ENCODE peak calls at places on chromosome 16, in four cellular contexts. One of them, this sample, is unnamed.

GRCh38 chr16:3808308-3809063 is 72.0 kb downstream of the CREBBP start:
- DNase-seq in brain microvascular endothelial cell: no peak
- DNase-seq in PC-3: no peak
- DNase-seq in cardiac fibroblast: no peak
- DNase-seq in this sample: no peak

GRCh38 chr16:57140866-57141668 is 44.8 kb downstream of the PSME3IP1 start:
- DNase-seq in brain microvascular endothelial cell: no peak
- DNase-seq in PC-3: no peak
- DNase-seq in cardiac fibroblast: no peak
- DNase-seq in this sample: no peak

GRCh38 chr16:11949527-11949926 is 7.7 kb upstream of the NPIPB2 start:
- DNase-seq in brain microvascular endothelial cell: peak; percentile 38
- DNase-seq in PC-3: peak; percentile 68
- DNase-seq in cardiac fibroblast: peak; percentile 45
- DNase-seq in this sample: peak; percentile 51

GRCh38 chr16:89863741-89864391 is 9.5 kb upstream of the TCF25 start:
- DNase-seq in brain microvascular endothelial cell: peak; percentile 49
- DNase-seq in PC-3: no peak
- DNase-seq in cardiac fibroblast: peak; percentile 79
- DNase-seq in this sample: peak; percentile 89

GRCh38 chr16:17068524-17068923 is 402.2 kb downstream of the XYLT1 start:
- DNase-seq in brain microvascular endothelial cell: no peak
- DNase-seq in PC-3: no peak
- DNase-seq in cardiac fibroblast: no peak
- DNase-seq in this sample: no peak

GRCh38 chr16:3959148-3959547 is 78.6 kb upstream of the CREBBP start:
- DNase-seq in brain microvascular endothelial cell: peak; percentile 77
- DNase-seq in PC-3: peak; percentile 26
- DNase-seq in cardiac fibroblast: peak; percentile 81
- DNase-seq in this sample: peak; percentile 55

GRCh38 chr16:89360760-89361435 is 129.5 kb downstream of the ANKRD11 start:
- DNase-seq in brain microvascular endothelial cell: no peak
- DNase-seq in PC-3: no peak
- DNase-seq in cardiac fibroblast: no peak
- DNase-seq in this sample: peak; percentile 46

GRCh38 chr16:49018259-49018931 is 263.2 kb downstream of the CBLN1 start:
- DNase-seq in brain microvascular endothelial cell: no peak
- DNase-seq in PC-3: no peak
- DNase-seq in cardiac fibroblast: no peak
- DNase-seq in this sample: no peak

GRCh38 chr16:60485877-60486489 is 1550.3 kb downstream of the CDH8 start:
- DNase-seq in brain microvascular endothelial cell: no peak
- DNase-seq in PC-3: no peak
- DNase-seq in cardiac fibroblast: no peak
- DNase-seq in this sample: no peak

GRCh38 chr16:4208529-4208835 is 33.4 kb downstream of the SRL start:
- DNase-seq in brain microvascular endothelial cell: no peak
- DNase-seq in PC-3: no peak
- DNase-seq in cardiac fibroblast: no peak
- DNase-seq in this sample: no peak

GRCh38 chr16:24009955-24010354 is 174.2 kb downstream of the PRKCB start:
- DNase-seq in brain microvascular endothelial cell: no peak
- DNase-seq in PC-3: no peak
- DNase-seq in cardiac fibroblast: no peak
- DNase-seq in this sample: no peak

GRCh38 chr16:10738231-10739077 is 5.2 kb upstream of the NUBP1 start:
- DNase-seq in brain microvascular endothelial cell: peak; percentile 81
- DNase-seq in PC-3: peak; percentile 77
- DNase-seq in cardiac fibroblast: peak; percentile 84
- DNase-seq in this sample: peak; percentile 86

GRCh38 chr16:73326770-73327470 is 279.0 kb upstream of the ZFHX3 start:
- DNase-seq in brain microvascular endothelial cell: peak; percentile 9
- DNase-seq in PC-3: no peak
- DNase-seq in cardiac fibroblast: no peak
- DNase-seq in this sample: no peak

GRCh38 chr16:88688013-88688778 is 1.9 kb upstream of the SNAI3 start:
- DNase-seq in brain microvascular endothelial cell: no peak
- DNase-seq in PC-3: no peak
- DNase-seq in cardiac fibroblast: no peak
- DNase-seq in this sample: no peak

GRCh38 chr16:11835891-11836652 is 15.3 kb downstream of the RSL1D1 start:
- DNase-seq in brain microvascular endothelial cell: peak; percentile 83
- DNase-seq in PC-3: no peak
- DNase-seq in cardiac fibroblast: peak; percentile 52
- DNase-seq in this sample: peak; percentile 93

GRCh38 chr16:49116873-49117272 is 164.8 kb downstream of the CBLN1 start:
- DNase-seq in brain microvascular endothelial cell: no peak
- DNase-seq in PC-3: no peak
- DNase-seq in cardiac fibroblast: no peak
- DNase-seq in this sample: no peak

GRCh38 chr16:14202697-14203096 is 131.6 kb downstream of the MRTFB start:
- DNase-seq in brain microvascular endothelial cell: no peak
- DNase-seq in PC-3: peak; percentile 19
- DNase-seq in cardiac fibroblast: peak; percentile 14
- DNase-seq in this sample: peak; percentile 52

GRCh38 chr16:354286-354881 is 1.9 kb upstream of the AXIN1 start:
- DNase-seq in brain microvascular endothelial cell: no peak
- DNase-seq in PC-3: no peak
- DNase-seq in cardiac fibroblast: no peak
- DNase-seq in this sample: no peak

GRCh38 chr16:13808075-13808474 is 111.9 kb upstream of the ERCC4 start:
- DNase-seq in brain microvascular endothelial cell: no peak
- DNase-seq in PC-3: no peak
- DNase-seq in cardiac fibroblast: no peak
- DNase-seq in this sample: no peak

GRCh38 chr16:1613240-1613639 is 1.1 kb downstream of the CRAMP1 start:
- DNase-seq in brain microvascular endothelial cell: no peak
- DNase-seq in PC-3: peak; percentile 6
- DNase-seq in cardiac fibroblast: no peak
- DNase-seq in this sample: peak; percentile 19

GRCh38 chr16:49488336-49488735 is 114.7 kb downstream of the C16orf78 start:
- DNase-seq in brain microvascular endothelial cell: no peak
- DNase-seq in PC-3: no peak
- DNase-seq in cardiac fibroblast: no peak
- DNase-seq in this sample: no peak

GRCh38 chr16:1309888-1310831 is 724 bp downstream of the UBE2I start:
- DNase-seq in brain microvascular endothelial cell: peak; percentile 12
- DNase-seq in PC-3: no peak
- DNase-seq in cardiac fibroblast: peak; percentile 58
- DNase-seq in this sample: peak; percentile 57

GRCh38 chr16:52964290-52964689 is 88.4 kb downstream of the CHD9NB start:
- DNase-seq in brain microvascular endothelial cell: peak; percentile 1
- DNase-seq in PC-3: peak; percentile 1
- DNase-seq in cardiac fibroblast: no peak
- DNase-seq in this sample: peak; percentile 0

GRCh38 chr16:31713945-31714898 is 159.4 kb upstream of the ZNF267 start:
- DNase-seq in brain microvascular endothelial cell: no peak
- DNase-seq in PC-3: no peak
- DNase-seq in cardiac fibroblast: no peak
- DNase-seq in this sample: no peak

GRCh38 chr16:3266873-3267537 is 10.6 kb upstream of the MEFV start:
- DNase-seq in brain microvascular endothelial cell: peak; percentile 20
- DNase-seq in PC-3: peak; percentile 52
- DNase-seq in cardiac fibroblast: peak; percentile 62
- DNase-seq in this sample: peak; percentile 53

GRCh38 chr16:74309789-74310781 is 13.5 kb downstream of the PSMD7 start:
- DNase-seq in brain microvascular endothelial cell: peak; percentile 23
- DNase-seq in PC-3: peak; percentile 55
- DNase-seq in cardiac fibroblast: peak; percentile 70
- DNase-seq in this sample: peak; percentile 76

GRCh38 chr16:88468289-88469129 is 15.4 kb downstream of the ZFPM1 start:
- DNase-seq in brain microvascular endothelial cell: no peak
- DNase-seq in PC-3: peak; percentile 36
- DNase-seq in cardiac fibroblast: peak; percentile 53
- DNase-seq in this sample: peak; percentile 33

GRCh38 chr16:10556240-10556639 is 24.2 kb downstream of the EMP2 start:
- DNase-seq in brain microvascular endothelial cell: no peak
- DNase-seq in PC-3: no peak
- DNase-seq in cardiac fibroblast: no peak
- DNase-seq in this sample: no peak

GRCh38 chr16:10685709-10686108 is 9.0 kb downstream of the TEKT5 start:
- DNase-seq in brain microvascular endothelial cell: no peak
- DNase-seq in PC-3: no peak
- DNase-seq in cardiac fibroblast: no peak
- DNase-seq in this sample: no peak

GRCh38 chr16:84582958-84583516 is 34.8 kb downstream of the COTL1 start:
- DNase-seq in brain microvascular endothelial cell: peak; percentile 56
- DNase-seq in PC-3: no peak
- DNase-seq in cardiac fibroblast: peak; percentile 57
- DNase-seq in this sample: peak; percentile 79
- TF ChIP-seq CTCF in brain microvascular endothelial cell: no peak
- TF ChIP-seq CTCF in PC-3: no peak
- TF ChIP-seq CTCF in cardiac fibroblast: no peak
- TF ChIP-seq CTCF in this sample: no peak

GRCh38 chr16:18984425-18985005 is 781 bp downstream of the TMC7 start:
- DNase-seq in brain microvascular endothelial cell: no peak
- DNase-seq in PC-3: peak; percentile 58
- DNase-seq in cardiac fibroblast: no peak
- DNase-seq in this sample: no peak
- H3K4me3 ChIP-seq in brain microvascular endothelial cell: peak overlapping the region; percentile 59
- H3K4me3 ChIP-seq in PC-3: peak overlapping the region; percentile 78
- H3K4me3 ChIP-seq in cardiac fibroblast: peak overlapping the region; percentile 45
- H3K4me3 ChIP-seq in this sample: peak overlapping the region; percentile 58

DNA sequence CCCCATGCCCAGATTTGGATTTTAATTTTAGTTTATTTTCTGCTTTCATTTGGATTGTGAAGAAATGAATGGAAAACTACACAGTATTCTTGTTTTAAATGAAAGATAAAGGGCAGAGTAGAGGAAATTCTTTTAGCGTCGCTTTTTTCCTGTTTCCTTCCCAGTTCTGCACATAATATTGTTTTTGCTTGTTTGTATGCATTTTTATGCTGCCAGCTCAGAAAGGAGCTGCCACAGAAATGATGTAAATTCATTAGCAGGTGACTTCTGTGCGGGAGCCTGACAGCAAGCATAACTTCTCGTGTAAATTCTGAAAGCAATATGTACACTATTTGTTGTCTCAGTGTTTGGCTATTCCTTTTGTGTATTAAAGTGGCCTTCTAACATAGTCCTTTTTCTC is 234.6 kb downstream of the PHKB start:
- DNase-seq in brain microvascular endothelial cell: no peak
- DNase-seq in PC-3: no peak
- DNase-seq in cardiac fibroblast: no peak
- DNase-seq in this sample: no peak
- TF ChIP-seq CTCF in brain microvascular endothelial cell: no peak
- TF ChIP-seq CTCF in PC-3: no peak
- TF ChIP-seq CTCF in cardiac fibroblast: no peak
- TF ChIP-seq CTCF in this sample: no peak

DNA sequence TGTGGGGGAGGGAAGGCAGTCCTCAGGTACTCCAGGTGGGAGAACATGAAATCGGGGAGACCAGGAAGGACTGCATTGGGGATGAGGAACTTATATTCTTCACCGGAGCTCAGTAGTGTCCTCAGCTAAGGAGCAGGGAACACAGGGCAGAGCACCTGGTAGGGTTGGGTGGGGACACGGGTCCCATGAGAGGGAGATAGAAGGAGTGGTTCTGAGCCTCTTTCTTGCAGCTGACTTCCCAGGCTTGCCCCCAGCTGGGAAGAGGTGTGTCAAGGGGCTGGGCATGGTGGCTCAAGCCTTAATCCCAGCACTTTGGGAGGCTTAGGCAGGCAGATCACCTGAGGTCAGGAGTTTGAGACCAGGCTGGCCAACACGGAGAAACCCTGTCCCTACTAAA is 2.1 kb downstream of the FHOD1 start:
- DNase-seq in brain microvascular endothelial cell: no peak
- DNase-seq in PC-3: no peak
- DNase-seq in cardiac fibroblast: no peak
- DNase-seq in this sample: no peak
- H3K4me3 ChIP-seq in brain microvascular endothelial cell: peak overlapping the region; percentile 88
- H3K4me3 ChIP-seq in PC-3: peak overlapping the region; percentile 89
- H3K4me3 ChIP-seq in cardiac fibroblast: no peak overlapping the region
- H3K4me3 ChIP-seq in this sample: peak overlapping the region; percentile 18

GRCh38 chr16:51540259-51540658 is 389.2 kb upstream of the SALL1 start:
- DNase-seq in brain microvascular endothelial cell: no peak
- DNase-seq in PC-3: no peak
- DNase-seq in cardiac fibroblast: no peak
- DNase-seq in this sample: no peak

GRCh38 chr16:51532551-51532950 is 381.5 kb upstream of the SALL1 start:
- DNase-seq in brain microvascular endothelial cell: no peak
- DNase-seq in PC-3: no peak
- DNase-seq in cardiac fibroblast: no peak
- DNase-seq in this sample: no peak

GRCh38 chr16:51531271-51531670 is 380.2 kb upstream of the SALL1 start:
- DNase-seq in brain microvascular endothelial cell: no peak
- DNase-seq in PC-3: no peak
- DNase-seq in cardiac fibroblast: no peak
- DNase-seq in this sample: no peak

GRCh38 chr16:51538707-51539604 is 387.9 kb upstream of the SALL1 start:
- DNase-seq in brain microvascular endothelial cell: peak; percentile 80
- DNase-seq in PC-3: peak; percentile 2
- DNase-seq in cardiac fibroblast: peak; percentile 76
- DNase-seq in this sample: peak; percentile 89

GRCh38 chr16:51535591-51535990 is 384.5 kb upstream of the SALL1 start:
- DNase-seq in brain microvascular endothelial cell: no peak
- DNase-seq in PC-3: no peak
- DNase-seq in cardiac fibroblast: no peak
- DNase-seq in this sample: no peak
- TF ChIP-seq CTCF in brain microvascular endothelial cell: no peak
- TF ChIP-seq CTCF in PC-3: no peak
- TF ChIP-seq CTCF in cardiac fibroblast: no peak
- TF ChIP-seq CTCF in this sample: no peak

This sample was measured in choroid plexus epithelial cell.